ENCODE peak calls at places on chromosomes 1 and 21, in eight cellular contexts. Y is uterus, K is transverse colon, G is MM.1S, F is RWPE1, Q is hepatocyte, M is ovary, N is body of pancreas. J is an unnamed sample.

GRCh38 chr1:240571782-240572181 is 40.2 kb downstream of the GREM2 start:
- DNase-seq in Y (no peak), K (no peak), G (no peak), F (no peak), Q (no peak), M (no peak), N (no peak), J (no peak)

GRCh38 chr1:153277852-153278251 is 18.4 kb downstream of the LORICRIN start:
- DNase-seq in Y (no peak), K (peak; percentile 35), G (peak; percentile 92), F (no peak), Q (no peak), M (no peak), N (no peak), J (no peak)

GRCh38 chr1:115377411-115377810 is 39.4 kb upstream of the NGF start:
- DNase-seq in Y (no peak), K (no peak), G (no peak), F (no peak), Q (no peak), M (no peak), N (no peak), J (no peak)

GRCh38 chr1:154765970-154766369 is 104.1 kb downstream of the KCNN3 start:
- DNase-seq in Y (peak; percentile 19), K (no peak), G (peak; percentile 33), F (peak; percentile 58), Q (peak; percentile 46), M (no peak), N (no peak), J (no peak)

GRCh38 chr1:1430114-1430982 is 5.1 kb upstream of the VWA1 start:
- DNase-seq in Y (peak; percentile 87), K (no peak), G (no peak), F (no peak), Q (peak; percentile 74), M (peak; percentile 97), N (peak; percentile 91), J (peak; percentile 78)

GRCh38 chr21:42524341-42525227 is 10.9 kb downstream of the SLC37A1 start:
- DNase-seq in Y (peak; percentile 55), K (peak; percentile 81), G (peak; percentile 91), F (no peak), Q (peak; percentile 82), M (peak; percentile 82), N (peak; percentile 67), J (no peak)

GRCh38 chr1:145690587-145691558 is 16.3 kb downstream of the PDZK1 start:
- DNase-seq in Y (no peak), K (peak; percentile 17), G (peak; percentile 94), F (peak; percentile 25), Q (no peak), M (no peak), N (peak; percentile 25), J (no peak)

GRCh38 chr1:211730347-211730746 is 54.9 kb upstream of the NEK2 start:
- DNase-seq in Y (no peak), K (no peak), G (no peak), F (no peak), Q (no peak), M (no peak), N (no peak), J (no peak)

GRCh38 chr1:55789466-55789865 is 574.3 kb upstream of the USP24 start:
- DNase-seq in Y (no peak), K (no peak), G (no peak), F (no peak), Q (no peak), M (no peak), N (no peak), J (no peak)

GRCh38 chr1:82377201-82377884 is 576.6 kb downstream of the ADGRL2 start:
- DNase-seq in Y (no peak), K (no peak), G (no peak), F (peak; percentile 75), Q (peak; percentile 18), M (no peak), N (no peak), J (no peak)

GRCh38 chr21:46212721-46213484 is 15.7 kb downstream of the LSS start:
- DNase-seq in Y (no peak), K (no peak), G (no peak), F (no peak), Q (no peak), M (peak; percentile 19), N (no peak), J (peak; percentile 31)

GRCh38 chr1:86429830-86430229 is 5.9 kb downstream of the CLCA2 start:
- DNase-seq in Y (peak; percentile 51), K (no peak), G (peak; percentile 8), F (peak; percentile 82), Q (peak; percentile 57), M (no peak), N (peak; percentile 18), J (no peak)

GRCh38 chr1:99650021-99650420 is 4.1 kb downstream of the PALMD start:
- DNase-seq in Y (no peak), K (no peak), G (no peak), F (no peak), Q (no peak), M (no peak), N (peak; percentile 29), J (no peak)

GRCh38 chr1:203765029-203765837 is at the start of gene LAX1:
- DNase-seq in Y (no peak), K (peak; percentile 59), G (peak; percentile 99), F (no peak), Q (no peak), M (no peak), N (no peak), J (no peak)

GRCh38 chr1:82829527-82829926 is 1028.8 kb downstream of the ADGRL2 start:
- DNase-seq in Y (no peak), K (no peak), G (no peak), F (no peak), Q (no peak), M (no peak), N (no peak), J (no peak)

GRCh38 chr1:210347112-210347511 is 18.4 kb downstream of the HHAT start:
- DNase-seq in Y (no peak), K (no peak), G (peak; percentile 74), F (no peak), Q (no peak), M (no peak), N (no peak), J (peak; percentile 53)

GRCh38 chr1:226220473-226221189 is 2.8 kb upstream of the MIXL1 start:
- DNase-seq in Y (no peak), K (no peak), G (no peak), F (no peak), Q (no peak), M (no peak), N (no peak), J (no peak)

GRCh38 chr1:226223786-226224244 is 351 bp downstream of the MIXL1 start:
- DNase-seq in Y (no peak), K (peak; percentile 60), G (peak; percentile 55), F (peak; percentile 43), Q (peak; percentile 27), M (peak; percentile 41), N (no peak), J (no peak)

GRCh38 chr1:226226601-226227000 is 3.1 kb downstream of the MIXL1 start:
- DNase-seq in Y (no peak), K (no peak), G (peak; percentile 90), F (no peak), Q (no peak), M (no peak), N (no peak), J (no peak)

GRCh38 chr1:226222686-226223085 is 778 bp upstream of the MIXL1 start:
- DNase-seq in Y (no peak), K (no peak), G (no peak), F (no peak), Q (no peak), M (no peak), N (no peak), J (no peak)

DNA sequence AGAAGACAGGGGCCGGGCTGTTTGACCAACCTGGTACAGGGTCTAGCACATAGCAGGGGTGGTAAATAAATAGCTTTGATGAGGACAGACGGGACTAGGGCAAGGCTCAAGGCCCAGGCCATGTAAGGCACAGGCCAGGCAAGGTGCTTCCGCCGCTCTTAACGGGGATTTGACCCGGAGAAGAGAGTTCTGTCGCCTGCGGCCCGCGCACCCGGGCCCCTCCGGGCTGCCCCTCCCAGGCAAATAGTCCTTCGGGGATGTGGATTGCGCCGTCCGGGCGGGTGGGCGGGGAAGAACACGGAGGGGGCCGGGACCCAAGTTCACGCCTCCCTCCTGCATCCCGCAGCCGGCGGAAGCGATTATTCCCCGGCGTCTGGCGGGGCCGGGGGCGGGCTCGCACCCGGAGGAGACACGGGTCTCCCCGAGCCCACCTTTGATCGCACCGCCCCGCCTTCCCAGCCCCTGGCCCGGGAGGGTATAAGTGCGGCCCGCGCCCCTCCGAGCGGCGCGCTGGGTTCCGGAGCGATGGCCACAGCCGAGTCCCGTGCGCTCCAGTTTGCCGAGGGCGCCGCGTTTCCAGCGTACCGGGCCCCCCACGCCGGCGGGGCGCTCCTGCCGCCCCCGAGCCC is at the start of gene MIXL1:
- DNase-seq in Y (no peak), K (peak; percentile 11), G (no peak), F (no peak), Q (peak; percentile 22), M (no peak), N (no peak), J (no peak)
- H3K27ac ChIP-seq in Y (no peak within 1 kb of the TSS), K (no peak within 1 kb of the TSS), G (no peak within 1 kb of the TSS), F (no peak within 1 kb of the TSS), Q (no peak within 1 kb of the TSS), M (no peak within 1 kb of the TSS), N (no peak within 1 kb of the TSS), J (no peak within 1 kb of the TSS)

DNA sequence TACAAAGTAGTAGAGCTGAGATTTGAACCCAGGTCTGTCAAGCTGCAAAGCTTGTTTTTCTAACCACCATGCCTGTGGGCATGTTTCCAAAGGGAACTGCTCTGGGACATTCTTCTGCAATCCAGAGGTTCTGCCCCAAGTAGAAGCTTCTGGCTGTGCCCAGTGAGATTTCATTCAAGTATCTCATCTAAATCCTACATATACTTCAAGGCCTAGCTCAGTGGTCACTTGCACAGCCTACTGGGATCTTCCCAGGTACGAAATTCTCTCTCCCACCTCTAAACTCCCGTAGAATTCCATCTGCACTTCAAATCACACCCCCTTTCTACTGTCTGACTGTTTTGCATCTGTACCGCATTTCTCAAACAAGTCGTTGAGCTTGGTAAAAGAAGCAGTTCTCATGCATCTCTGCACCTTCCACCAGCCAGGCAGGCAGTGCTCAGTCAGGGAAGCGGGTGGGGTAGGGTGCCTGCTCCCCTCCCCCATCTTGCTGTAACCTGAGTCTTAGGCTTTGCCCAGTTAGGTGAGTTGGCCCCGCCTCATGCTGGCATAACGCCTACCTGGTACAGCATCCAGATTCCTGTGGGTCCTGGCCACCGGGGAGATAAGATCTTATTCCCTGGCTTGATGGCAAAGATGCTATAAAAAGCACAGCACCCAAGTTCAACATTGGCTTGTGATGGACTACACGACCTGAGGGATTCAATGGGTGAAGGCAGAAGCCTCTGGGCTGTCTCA is 13.5 kb downstream of the SLC9A1 start:
- DNase-seq in Y (no peak), K (peak; percentile 68), G (no peak), F (peak; percentile 74), Q (no peak), M (no peak), N (peak; percentile 76), J (no peak)
- TF ChIP-seq CTCF in Y (no peak), K (no peak), G (no peak), F (no peak), Q (no peak), M (no peak), N (no peak), J (no peak)

GRCh38 chr1:248818505-248819374 is 7.0 kb downstream of the SH3BP5L start:
- DNase-seq in Y (no peak), K (no peak), G (no peak), F (no peak), Q (no peak), M (no peak), N (no peak), J (no peak)
- H3K27ac ChIP-seq in Y (no peak overlapping the region), K (no peak overlapping the region), G (peak overlapping the region; percentile 74), F (no peak overlapping the region), Q (no peak overlapping the region), M (no peak overlapping the region), N (no peak overlapping the region), J (no peak overlapping the region)

GRCh38 chr1:91490501-91490900 is 10.2 kb upstream of the CDC7 start:
- DNase-seq in Y (no peak), K (no peak), G (no peak), F (no peak), Q (no peak), M (no peak), N (no peak), J (no peak)

GRCh38 chr1:91487469-91487868 is 13.2 kb upstream of the CDC7 start:
- DNase-seq in Y (no peak), K (no peak), G (no peak), F (no peak), Q (no peak), M (no peak), N (no peak), J (no peak)
- TF ChIP-seq CTCF in Y (no peak), K (no peak), G (no peak), F (no peak), Q (no peak), M (no peak), N (no peak), J (no peak)